ENCODE peak calls at places on chromosomes 12 and 14, in five cellular contexts. One of them, this sample, is unnamed.

GRCh38 chr12:31238764-31239387 is 87.1 kb downstream of the SINHCAF start:
- DNase-seq in NCI-H1105: peak; percentile 55
- DNase-seq in psoas muscle: peak; percentile 64
- DNase-seq in cardiac muscle cell: peak; percentile 76
- DNase-seq in activated CD4-positive, alpha-beta T cell treated with anti-CD3 and anti-CD28 coated beads, Interleukin-2, amount 50 U/mL, for 24 hours: peak; percentile 30
- DNase-seq in this sample: peak; percentile 87

GRCh38 chr12:69443916-69444315 is 26.3 kb upstream of the FRS2 start:
- DNase-seq in NCI-H1105: no peak
- DNase-seq in psoas muscle: no peak
- DNase-seq in cardiac muscle cell: no peak
- DNase-seq in activated CD4-positive, alpha-beta T cell treated with anti-CD3 and anti-CD28 coated beads, Interleukin-2, amount 50 U/mL, for 24 hours: no peak
- DNase-seq in this sample: no peak

GRCh38 chr14:69739486-69739885 is 27.5 kb upstream of the SRSF5 start:
- DNase-seq in NCI-H1105: no peak
- DNase-seq in psoas muscle: no peak
- DNase-seq in cardiac muscle cell: no peak
- DNase-seq in activated CD4-positive, alpha-beta T cell treated with anti-CD3 and anti-CD28 coated beads, Interleukin-2, amount 50 U/mL, for 24 hours: no peak
- DNase-seq in this sample: no peak

GRCh38 chr12:104381721-104382480 is 74.8 kb upstream of the CHST11 start:
- DNase-seq in NCI-H1105: peak; percentile 72
- DNase-seq in psoas muscle: peak; percentile 79
- DNase-seq in cardiac muscle cell: peak; percentile 90
- DNase-seq in activated CD4-positive, alpha-beta T cell treated with anti-CD3 and anti-CD28 coated beads, Interleukin-2, amount 50 U/mL, for 24 hours: peak; percentile 77
- DNase-seq in this sample: peak; percentile 78

GRCh38 chr14:92683041-92683440 is 65.4 kb downstream of the LGMN start:
- DNase-seq in NCI-H1105: no peak
- DNase-seq in psoas muscle: no peak
- DNase-seq in cardiac muscle cell: no peak
- DNase-seq in activated CD4-positive, alpha-beta T cell treated with anti-CD3 and anti-CD28 coated beads, Interleukin-2, amount 50 U/mL, for 24 hours: no peak
- DNase-seq in this sample: no peak

GRCh38 chr12:112686373-112686772 is 105.2 kb upstream of the RPH3A start:
- DNase-seq in NCI-H1105: no peak
- DNase-seq in psoas muscle: no peak
- DNase-seq in cardiac muscle cell: peak; percentile 8
- DNase-seq in activated CD4-positive, alpha-beta T cell treated with anti-CD3 and anti-CD28 coated beads, Interleukin-2, amount 50 U/mL, for 24 hours: no peak
- DNase-seq in this sample: no peak

GRCh38 chr12:58711968-58712367 is 208.3 kb downstream of the LRIG3 start:
- DNase-seq in NCI-H1105: no peak
- DNase-seq in psoas muscle: no peak
- DNase-seq in cardiac muscle cell: peak; percentile 20
- DNase-seq in activated CD4-positive, alpha-beta T cell treated with anti-CD3 and anti-CD28 coated beads, Interleukin-2, amount 50 U/mL, for 24 hours: no peak
- DNase-seq in this sample: no peak

GRCh38 chr14:63666326-63666725 is 24.7 kb upstream of the WDR89 start:
- DNase-seq in NCI-H1105: no peak
- DNase-seq in psoas muscle: no peak
- DNase-seq in cardiac muscle cell: no peak
- DNase-seq in activated CD4-positive, alpha-beta T cell treated with anti-CD3 and anti-CD28 coated beads, Interleukin-2, amount 50 U/mL, for 24 hours: no peak
- DNase-seq in this sample: no peak

GRCh38 chr14:73243341-73243740 is 6.0 kb downstream of the PAPLN start:
- DNase-seq in NCI-H1105: no peak
- DNase-seq in psoas muscle: peak; percentile 22
- DNase-seq in cardiac muscle cell: no peak
- DNase-seq in activated CD4-positive, alpha-beta T cell treated with anti-CD3 and anti-CD28 coated beads, Interleukin-2, amount 50 U/mL, for 24 hours: no peak
- DNase-seq in this sample: no peak

GRCh38 chr14:77092676-77093075 is 5.4 kb upstream of the CIPC start:
- DNase-seq in NCI-H1105: no peak
- DNase-seq in psoas muscle: no peak
- DNase-seq in cardiac muscle cell: no peak
- DNase-seq in activated CD4-positive, alpha-beta T cell treated with anti-CD3 and anti-CD28 coated beads, Interleukin-2, amount 50 U/mL, for 24 hours: no peak
- DNase-seq in this sample: no peak

GRCh38 chr14:101862711-101863110 is 101.2 kb downstream of the PPP2R5C start:
- DNase-seq in NCI-H1105: no peak
- DNase-seq in psoas muscle: no peak
- DNase-seq in cardiac muscle cell: peak; percentile 9
- DNase-seq in activated CD4-positive, alpha-beta T cell treated with anti-CD3 and anti-CD28 coated beads, Interleukin-2, amount 50 U/mL, for 24 hours: no peak
- DNase-seq in this sample: no peak

This sample was measured in lower leg skin.